ENCODE peak calls at places on chromosome 17, in eight cellular contexts. S is activated B cell treated with CpG ODN at 0.5 μM for 24 hours; F is amniotic stem cell; P is cardiac septum; X is HuH-7; W is AG09319; T is activated naive CD4-positive, alpha-beta T cell; N is EL. G is an unnamed sample.
A peak's percentile ranks its signal among the peaks of the same experiment; 100 is the strongest.

GRCh38 chr17:3535253-3535995 is 22.2 kb downstream of the TRPV3 start:
- DNase-seq in P (no peak), X (no peak), S (peak; percentile 53), T (peak; percentile 2), F (peak; percentile 0), W (peak; percentile 31), N (peak; percentile 83), G (no peak)

GRCh38 chr17:50550661-50551432 is 3.9 kb downstream of the SPATA20 start:
- DNase-seq in X (peak; percentile 97), N (peak; percentile 69), P (no peak), S (no peak), W (peak; percentile 79), F (peak; percentile 61), T (no peak), G (peak; percentile 95)

GRCh38 chr17:10751569-10751968 is 21.7 kb upstream of the TMEM220 start:
- DNase-seq in X (no peak), T (no peak), S (no peak), N (no peak), F (no peak), W (no peak), P (no peak), G (no peak)

GRCh38 chr17:1050246-1050995 is 53.5 kb downstream of the TIMM22 start:
- DNase-seq in T (no peak), X (no peak), W (no peak), N (no peak), P (no peak), F (no peak), S (no peak), G (no peak)

GRCh38 chr17:39618956-39619785 is 7.6 kb upstream of the PPP1R1B start:
- DNase-seq in X (no peak), S (no peak), F (no peak), P (no peak), T (no peak), N (no peak), W (no peak), G (no peak)

GRCh38 chr17:32323784-32324590 is 18.0 kb downstream of the C17orf75 start:
- DNase-seq in X (no peak), S (no peak), T (no peak), P (no peak), N (peak; percentile 34), F (no peak), W (no peak), G (no peak)

GRCh38 chr17:69524854-69525253 is 110.4 kb downstream of the MAP2K6 start:
- DNase-seq in X (no peak), S (no peak), F (no peak), P (no peak), N (peak; percentile 21), T (no peak), W (no peak), G (no peak)

GRCh38 chr17:46818929-46819859 is 702 bp upstream of the WNT3 start:
- DNase-seq in S (peak; percentile 27), W (no peak), T (no peak), F (no peak), P (no peak), X (peak; percentile 76), N (no peak), G (no peak)

GRCh38 chr17:37608369-37609169 is 649 bp downstream of the SYNRG start:
- DNase-seq in T (peak; percentile 39), W (no peak), N (peak; percentile 63), S (no peak), F (no peak), P (no peak), X (peak; percentile 54), G (no peak)

GRCh38 chr17:60315650-60316049 is 76.3 kb downstream of the USP32 start:
- DNase-seq in S (no peak), P (no peak), T (no peak), W (no peak), F (no peak), X (peak; percentile 16), N (no peak), G (no peak)

GRCh38 chr17:68101992-68102758 is 66.6 kb downstream of the KPNA2 start:
- DNase-seq in X (peak; percentile 39), F (no peak), W (no peak), S (no peak), N (peak; percentile 17), T (peak; percentile 16), P (no peak), G (no peak)

GRCh38 chr17:64234961-64235360 is 28.1 kb downstream of the TEX2 start:
- DNase-seq in T (no peak), F (no peak), X (no peak), P (no peak), N (no peak), S (no peak), W (no peak), G (no peak)